ENCODE peak calls at places on chromosomes 16 and 17, in five cellular contexts. One of them, this sample, is unnamed.

GRCh38 chr16:97822-98221 is 19.8 kb downstream of the MPG start:
- DNase-seq in skeletal muscle cell: no peak
- DNase-seq in EH: peak
- DNase-seq in smooth muscle cell of the brain vasculature: no peak
- DNase-seq in endothelial cell: no peak
- DNase-seq in this sample: no peak

GRCh38 chr16:30893082-30893743 is 664 bp downstream of the BCL7C start:
- DNase-seq in skeletal muscle cell: no peak
- DNase-seq in EH: no peak
- DNase-seq in smooth muscle cell of the brain vasculature: no peak
- DNase-seq in endothelial cell: no peak
- DNase-seq in this sample: no peak

GRCh38 chr16:89056592-89056991 is 37.1 kb upstream of the ACSF3 start:
- DNase-seq in skeletal muscle cell: no peak
- DNase-seq in EH: no peak
- DNase-seq in smooth muscle cell of the brain vasculature: no peak
- DNase-seq in endothelial cell: no peak
- DNase-seq in this sample: no peak

GRCh38 chr17:80855196-80855967 is 136.3 kb upstream of the CHMP6 start:
- DNase-seq in skeletal muscle cell: no peak
- DNase-seq in EH: no peak
- DNase-seq in smooth muscle cell of the brain vasculature: no peak
- DNase-seq in endothelial cell: no peak
- DNase-seq in this sample: no peak

GRCh38 chr17:10633738-10634379 is 23.2 kb downstream of the MYH3 start:
- DNase-seq in skeletal muscle cell: no peak
- DNase-seq in EH: no peak
- DNase-seq in smooth muscle cell of the brain vasculature: no peak
- DNase-seq in endothelial cell: no peak
- DNase-seq in this sample: no peak

GRCh38 chr16:87472935-87473334 is 19.9 kb downstream of the ZCCHC14 start:
- DNase-seq in skeletal muscle cell: no peak
- DNase-seq in EH: no peak
- DNase-seq in smooth muscle cell of the brain vasculature: no peak
- DNase-seq in endothelial cell: no peak
- DNase-seq in this sample: no peak

GRCh38 chr17:4998027-4998665 is 396 bp downstream of the KIF1C start:
- DNase-seq in skeletal muscle cell: no peak
- DNase-seq in EH: no peak
- DNase-seq in smooth muscle cell of the brain vasculature: no peak
- DNase-seq in endothelial cell: no peak
- DNase-seq in this sample: no peak

GRCh38 chr17:56870163-56870651 is 36.3 kb downstream of the DGKE start:
- DNase-seq in skeletal muscle cell: no peak
- DNase-seq in EH: no peak
- DNase-seq in smooth muscle cell of the brain vasculature: no peak
- DNase-seq in endothelial cell: no peak
- DNase-seq in this sample: no peak

This sample was measured in HuH-7.